ENCODE peak calls at places on chromosome 20, in seven cellular contexts. I is MV-4-11; L is K562; V is GM10248; K is mesendoderm; C is cardiac fibroblast; W is stimulated activated CD8-positive, alpha-beta memory T cell treated with anti-CD3 and anti-CD28 coated beads, Interleukin-15, amount 100 ng/mL, for 1 hour. T is an unnamed sample.
A peak's percentile ranks its signal among the peaks of the same experiment; 100 is the strongest.

GRCh38 chr20:63002511-63002910 is 4.3 kb downstream of the BHLHE23 start:
- DNase-seq in I (no peak), L (no peak), V (no peak), K (no peak), C (no peak), W (no peak), T (no peak)

GRCh38 chr20:32332614-32333013 is 25.5 kb upstream of the ASXL1 start:
- DNase-seq in I (no peak), L (no peak), V (no peak), K (no peak), C (peak; percentile 80), W (no peak), T (no peak)

GRCh38 chr20:56808119-56808725 is 179.1 kb downstream of the TFAP2C start:
- DNase-seq in I (no peak), L (no peak), V (no peak), K (no peak), C (no peak), W (no peak), T (no peak)

GRCh38 chr20:48706116-48706656 is 121.6 kb downstream of the PREX1 start:
- DNase-seq in I (peak; percentile 25), L (no peak), V (no peak), K (no peak), C (peak; percentile 59), W (no peak), T (no peak)

GRCh38 chr20:6502999-6503398 is 264.5 kb upstream of the BMP2 start:
- DNase-seq in I (no peak), L (no peak), V (no peak), K (no peak), C (no peak), W (no peak), T (no peak)

GRCh38 chr20:63051911-63052310 is 45.1 kb upstream of the BHLHE23 start:
- DNase-seq in I (no peak), L (no peak), V (no peak), K (no peak), C (no peak), W (no peak), T (no peak)

GRCh38 chr20:15297059-15297875 is 959.9 kb upstream of the FLRT3 start:
- DNase-seq in I (no peak), L (no peak), V (no peak), K (no peak), C (no peak), W (no peak), T (no peak)

GRCh38 chr20:63697357-63697867 is 960 bp downstream of the TNFRSF6B start:
- DNase-seq in I (no peak), L (no peak), V (no peak), K (no peak), C (no peak), W (no peak), T (no peak)

GRCh38 chr20:4371623-4372246 is 350.0 kb upstream of the PRND start:
- DNase-seq in I (peak; percentile 85), L (no peak), V (no peak), K (no peak), C (no peak), W (no peak), T (no peak)

GRCh38 chr20:46013826-46014516 is 5.3 kb downstream of the MMP9 start:
- DNase-seq in I (peak; percentile 28), L (peak; percentile 79), V (peak; percentile 85), K (peak; percentile 97), C (peak; percentile 56), W (peak; percentile 37), T (peak; percentile 63)

GRCh38 chr20:4341804-4342560 is 326.6 kb upstream of the RNF24 start:
- DNase-seq in I (peak; percentile 25), L (no peak), V (no peak), K (no peak), C (no peak), W (no peak), T (no peak)

GRCh38 chr20:37968726-37969401 is 64.4 kb downstream of the TTI1 start:
- DNase-seq in I (no peak), L (no peak), V (no peak), K (peak; percentile 66), C (peak; percentile 51), W (no peak), T (no peak)

GRCh38 chr20:17725094-17725835 is 25.5 kb downstream of the BANF2 start:
- DNase-seq in I (no peak), L (no peak), V (no peak), K (no peak), C (no peak), W (no peak), T (no peak)

GRCh38 chr20:17835941-17836861 is 132.4 kb downstream of the SNX5 start:
- DNase-seq in I (no peak), L (no peak), V (no peak), K (peak; percentile 55), C (peak; percentile 93), W (no peak), T (no peak)

GRCh38 chr20:5539656-5540055 is 210.5 kb upstream of the SHLD1 start:
- DNase-seq in I (no peak), L (no peak), V (no peak), K (no peak), C (peak; percentile 31), W (no peak), T (no peak)

GRCh38 chr20:32190608-32191415 is 16.7 kb downstream of the PLAGL2 start:
- DNase-seq in I (no peak), L (no peak), V (peak; percentile 24), K (peak; percentile 63), C (no peak), W (no peak), T (no peak)

GRCh38 chr20:719816-720215 is 44.2 kb upstream of the SCRT2 start:
- DNase-seq in I (no peak), L (no peak), V (no peak), K (no peak), C (no peak), W (no peak), T (no peak)

GRCh38 chr20:11847827-11848226 is 69.9 kb upstream of the BTBD3 start:
- DNase-seq in I (no peak), L (no peak), V (no peak), K (no peak), C (no peak), W (no peak), T (no peak)

GRCh38 chr20:37486186-37486999 is 34.7 kb upstream of the NNAT start:
- DNase-seq in I (no peak), L (no peak), V (no peak), K (no peak), C (no peak), W (no peak), T (no peak)

GRCh38 chr20:37944456-37944981 is 41.6 kb downstream of the VSTM2L start:
- DNase-seq in I (no peak), L (no peak), V (no peak), K (no peak), C (no peak), W (no peak), T (no peak)

GRCh38 chr20:1317545-1318255 is 11.2 kb downstream of the SDCBP2 start:
- DNase-seq in I (peak; percentile 28), L (no peak), V (no peak), K (no peak), C (no peak), W (no peak), T (no peak)

GRCh38 chr20:6767536-6768227 is at the start of gene BMP2:
- DNase-seq in I (no peak), L (peak; percentile 38), V (peak; percentile 60), K (peak; percentile 84), C (peak; percentile 60), W (no peak), T (peak; percentile 68)

GRCh38 chr20:8449120-8449519 is 317.1 kb downstream of the PLCB1 start:
- DNase-seq in I (peak; percentile 52), L (no peak), V (no peak), K (no peak), C (no peak), W (no peak), T (no peak)

GRCh38 chr20:24942679-24943078 is 6.4 kb upstream of the CST7 start:
- DNase-seq in I (no peak), L (no peak), V (no peak), K (no peak), C (no peak), W (no peak), T (no peak)

GRCh38 chr20:48433178-48433577 is 394.6 kb downstream of the PREX1 start:
- DNase-seq in I (no peak), L (no peak), V (no peak), K (no peak), C (no peak), W (no peak), T (no peak)

T was measured in neuronal stem cell.